ENCODE peak calls at places on chromosomes 5 and 9, in six cellular contexts. K, S, F, P, G and I are unnamed samples.
A peak's percentile ranks its signal among the peaks of the same experiment; 100 is the strongest.

GRCh38 chr9:6598249-6598725 is 47.2 kb downstream of the GLDC start:
- DNase-seq in P (no peak), F (no peak), K (no peak), G (no peak), S (no peak), I (no peak)

GRCh38 chr9:125343518-125344284 is 82.1 kb downstream of the GAPVD1 start:
- DNase-seq in S (no peak), G (peak; percentile 27), P (no peak), K (peak; percentile 60), F (no peak), I (no peak)

GRCh38 chr9:82382887-82383616 is 394.5 kb downstream of the SPATA31D1 start:
- DNase-seq in G (no peak), K (no peak), P (no peak), F (no peak), S (no peak), I (no peak)

GRCh38 chr5:65721050-65721774 is 697 bp downstream of the SGTB start:
- DNase-seq in G (peak; percentile 70), F (peak; percentile 11), K (peak; percentile 76), P (peak; percentile 69), S (peak; percentile 17), I (peak; percentile 46)

GRCh38 chr9:128409998-128410397 is 10.7 kb upstream of the CERCAM start:
- DNase-seq in G (peak; percentile 35), P (no peak), S (no peak), K (peak; percentile 39), F (no peak), I (no peak)

GRCh38 chr9:120580591-120580896 is 577 bp upstream of the CDK5RAP2 start:
- DNase-seq in F (no peak), S (no peak), P (no peak), K (no peak), G (no peak), I (no peak)

GRCh38 chr5:122586351-122586750 is 188.5 kb upstream of the SNX2 start:
- DNase-seq in G (peak; percentile 59), K (peak; percentile 8), S (no peak), P (no peak), F (no peak), I (no peak)

GRCh38 chr5:84727708-84728107 is 343.0 kb upstream of the EDIL3 start:
- DNase-seq in S (no peak), P (no peak), G (no peak), K (no peak), F (no peak), I (no peak)

GRCh38 chr5:6773342-6774035 is 60.3 kb downstream of the TENT4A start:
- DNase-seq in S (no peak), G (no peak), F (no peak), K (no peak), P (no peak), I (no peak)

GRCh38 chr5:150175076-150175475 is 8.5 kb downstream of the CDX1 start:
- DNase-seq in G (no peak), F (no peak), S (no peak), P (no peak), K (no peak), I (no peak)

GRCh38 chr5:15004506-15004905 is 132.9 kb upstream of the ANKH start:
- DNase-seq in K (no peak), G (no peak), S (no peak), P (no peak), F (no peak), I (no peak)

GRCh38 chr9:38211002-38211401 is 142.0 kb upstream of the SHB start:
- DNase-seq in F (no peak), P (no peak), S (no peak), K (no peak), G (no peak), I (no peak)

GRCh38 chr9:30198463-30199309 is 2185.8 kb upstream of the ACO1 start:
- DNase-seq in P (no peak), G (no peak), S (no peak), K (no peak), F (no peak), I (no peak)

GRCh38 chr9:129351058-129351641 is 173.1 kb upstream of the IER5L start:
- DNase-seq in F (no peak), G (no peak), K (no peak), P (no peak), S (no peak), I (peak; percentile 66)

GRCh38 chr5:165321912-165322311 is 1816.5 kb downstream of the MAT2B start:
- DNase-seq in F (no peak), K (peak; percentile 3), G (no peak), S (no peak), P (no peak), I (no peak)

GRCh38 chr5:169331292-169331852 is 30.4 kb upstream of the SLIT3 start:
- DNase-seq in S (no peak), K (no peak), F (no peak), G (peak; percentile 57), P (no peak), I (no peak)

GRCh38 chr9:79357620-79358019 is 214.1 kb upstream of the TLE4 start:
- DNase-seq in F (no peak), S (no peak), K (no peak), G (no peak), P (no peak), I (no peak)

GRCh38 chr5:43432486-43433365 is 20.5 kb upstream of the CCL28 start:
- DNase-seq in S (no peak), P (peak; percentile 66), G (peak; percentile 88), F (no peak), K (peak; percentile 23), I (no peak)

GRCh38 chr5:79229357-79230174 is 6.4 kb upstream of the JMY start:
- DNase-seq in S (no peak), K (peak; percentile 81), G (peak; percentile 81), P (no peak), F (peak; percentile 10), I (no peak)

GRCh38 chr9:107942870-107943269 is 453.3 kb upstream of the KLF4 start:
- DNase-seq in K (no peak), P (no peak), S (no peak), G (no peak), F (no peak), I (no peak)

GRCh38 chr9:14741369-14741768 is 18.8 kb upstream of the CER1 start:
- DNase-seq in G (no peak), S (no peak), K (no peak), P (no peak), F (no peak), I (no peak)

GRCh38 chr9:28820741-28821140 is 1247.5 kb upstream of the C9orf72 start:
- DNase-seq in K (no peak), P (no peak), F (no peak), S (no peak), G (no peak), I (no peak)

GRCh38 chr9:87872079-87872624 is 10.5 kb upstream of the SPATA31E1 start:
- DNase-seq in S (no peak), F (no peak), G (peak; percentile 29), K (no peak), P (no peak), I (no peak)

GRCh38 chr5:172913117-172913850 is 45.9 kb upstream of the RPL26L1 start:
- DNase-seq in G (peak; percentile 25), K (no peak), P (no peak), S (no peak), F (no peak), I (no peak)

GRCh38 chr5:60820593-60821487 is 23.2 kb downstream of the ELOVL7 start:
- DNase-seq in K (no peak), F (no peak), G (no peak), S (no peak), P (no peak), I (no peak)

GRCh38 chr5:111960466-111961215 is 203.6 kb upstream of the NREP start:
- DNase-seq in S (no peak), P (no peak), G (peak; percentile 71), F (no peak), K (peak; percentile 47), I (no peak)

GRCh38 chr9:26723486-26723885 is 169.1 kb downstream of the CAAP1 start:
- DNase-seq in K (peak; percentile 12), P (no peak), G (peak; percentile 24), S (no peak), F (no peak), I (peak; percentile 51)
- TF ChIP-seq CTCF in K (peak; percentile 66), P (no peak), G (peak; percentile 44), S (no peak), F (no peak), I (peak; percentile 44)

DNA sequence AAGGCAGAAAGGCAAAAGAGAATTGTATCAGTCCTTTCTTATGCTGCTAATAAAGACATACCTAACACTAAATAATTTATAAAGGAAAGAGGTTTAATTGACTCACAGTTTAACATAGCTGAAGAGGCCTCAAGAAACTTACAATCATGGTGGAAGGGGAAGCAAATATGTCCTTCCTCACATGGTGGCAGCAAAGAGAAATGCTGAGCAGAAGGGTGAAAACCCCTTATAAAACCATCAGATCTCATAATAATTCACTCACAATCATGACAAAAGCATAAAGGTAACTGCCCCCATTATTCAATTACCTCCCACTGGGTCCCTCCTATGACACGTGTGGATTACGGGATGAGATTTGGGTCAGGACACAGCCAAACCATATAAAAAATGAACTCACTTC is 312.5 kb upstream of the PTGER4 start:
- DNase-seq in K (peak; percentile 12), S (no peak), F (peak; percentile 26), G (no peak), P (no peak), I (no peak)
- TF ChIP-seq CTCF in K (peak; percentile 66), S (no peak), F (peak; percentile 44), G (no peak), P (peak; percentile 22), I (no peak)

GRCh38 chr9:127049044-127049443 is 73.4 kb downstream of the ANGPTL2 start:
- DNase-seq in G (peak; percentile 89), F (no peak), K (peak; percentile 87), S (no peak), P (no peak), I (no peak)
- TF ChIP-seq CTCF in G (peak; percentile 41), F (no peak), K (peak; percentile 52), S (no peak), P (peak; percentile 58), I (no peak)

GRCh38 chr5:125576823-125577222 is 830.4 kb upstream of the ZNF608 start:
- DNase-seq in K (no peak), F (no peak), P (no peak), G (no peak), S (no peak), I (no peak)

GRCh38 chr5:125578551-125578950 is 832.1 kb upstream of the ZNF608 start:
- DNase-seq in K (no peak), P (no peak), S (no peak), G (no peak), F (no peak), I (no peak)

DNA sequence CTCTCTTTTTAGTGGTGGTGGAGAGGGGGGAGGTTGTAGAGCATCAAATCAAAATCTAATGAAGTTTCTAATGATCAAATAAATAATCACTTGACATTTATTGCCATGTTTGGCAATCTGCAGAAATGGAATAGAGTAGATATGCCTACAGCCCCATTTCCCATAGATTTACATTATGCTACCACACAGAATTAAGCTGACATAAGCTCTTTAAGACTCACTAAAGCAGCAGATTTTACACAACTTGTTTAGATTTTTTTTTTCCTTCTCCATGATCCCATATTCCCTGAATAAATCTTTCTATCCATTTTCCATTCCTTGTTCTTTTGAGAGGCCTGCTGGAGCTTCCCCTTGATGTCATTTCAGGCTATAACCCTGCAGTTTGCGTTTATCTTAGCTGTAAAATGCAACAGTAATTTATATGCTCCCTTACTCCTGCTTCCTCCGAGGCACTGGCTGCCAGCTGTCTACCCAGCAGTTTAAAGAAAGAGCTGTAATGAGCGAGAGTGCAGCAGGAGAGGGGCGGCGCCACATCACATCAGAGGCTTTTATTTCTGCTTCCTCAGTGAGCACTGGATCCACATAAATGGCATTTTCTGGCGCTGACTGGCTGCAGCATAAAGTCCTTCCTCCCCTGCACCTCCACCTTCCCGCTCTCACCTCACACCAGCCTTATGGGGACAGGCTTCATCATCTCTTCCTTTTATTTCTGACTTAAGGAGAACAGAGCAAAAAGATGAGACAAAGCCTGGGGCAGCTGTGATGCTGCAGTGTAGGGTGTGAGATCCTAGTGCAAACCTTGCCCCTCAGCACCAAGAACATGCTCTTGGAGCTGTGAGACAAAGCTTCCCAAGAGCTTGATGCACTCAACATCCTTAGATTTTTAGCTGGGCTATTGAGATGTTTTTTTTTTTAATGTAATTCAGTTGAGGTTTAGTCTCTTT is 829.4 kb upstream of the ZNF608 start:
- DNase-seq in K (no peak), P (no peak), S (no peak), G (no peak), F (no peak), I (peak; percentile 35)
- TF ChIP-seq CTCF in K (no peak), P (no peak), S (no peak), G (no peak), F (no peak), I (no peak)